ENCODE peak calls at places on chromosomes 6 and 20, in eight cellular contexts. R, Q, W, V, A, J, O and E are unnamed samples.
A peak's percentile ranks its signal among the peaks of the same experiment; 100 is the strongest.

GRCh38 chr6:100160913-100161312 is 166.9 kb upstream of the MCHR2 start:
- DNase-seq in J (no peak), O (no peak), R (no peak), V (no peak), W (no peak), A (no peak), Q (peak; percentile 54), E (no peak)

GRCh38 chr6:25359191-25359861 is 80.2 kb downstream of the CARMIL1 start:
- DNase-seq in Q (peak; percentile 29), W (peak; percentile 63), V (no peak), O (no peak), R (peak; percentile 87), J (peak; percentile 64), A (no peak), E (peak; percentile 37)

GRCh38 chr6:22247916-22248482 is 48.8 kb downstream of the PRL start:
- DNase-seq in R (peak; percentile 58), A (no peak), V (no peak), O (no peak), W (no peak), Q (no peak), J (no peak), E (no peak)

GRCh38 chr6:77740380-77740779 is 87.5 kb downstream of the MEI4 start:
- DNase-seq in W (no peak), Q (no peak), O (no peak), J (no peak), A (peak; percentile 21), V (peak; percentile 44), R (peak; percentile 16), E (no peak)

GRCh38 chr6:80165143-80165542 is 58.7 kb downstream of the BCKDHB start:
- DNase-seq in A (peak; percentile 30), V (peak; percentile 73), W (no peak), Q (no peak), R (peak; percentile 79), J (no peak), O (no peak), E (no peak)

GRCh38 chr6:135114355-135115145 is 59.9 kb upstream of the HBS1L start:
- DNase-seq in A (peak; percentile 18), Q (no peak), O (no peak), W (no peak), V (no peak), R (no peak), J (no peak), E (no peak)

GRCh38 chr6:160513836-160514235 is 150.2 kb downstream of the LPA start:
- DNase-seq in Q (peak; percentile 51), J (no peak), R (peak; percentile 64), V (no peak), W (no peak), A (no peak), O (no peak), E (no peak)

GRCh38 chr6:84645000-84645399 is 119.4 kb downstream of the TBX18 start:
- DNase-seq in A (no peak), V (no peak), O (no peak), R (peak; percentile 76), W (no peak), Q (no peak), J (no peak), E (no peak)

GRCh38 chr6:149403534-149403933 is 3.5 kb downstream of the SUMO4 start:
- DNase-seq in Q (no peak), V (no peak), O (no peak), J (no peak), A (no peak), R (no peak), W (no peak), E (no peak)

GRCh38 chr20:51385941-51386530 is 156.5 kb downstream of the NFATC2 start:
- DNase-seq in R (peak; percentile 52), O (no peak), V (no peak), J (no peak), Q (peak; percentile 66), A (peak; percentile 38), W (peak; percentile 57), E (no peak)

GRCh38 chr6:147063469-147064031 is 140.7 kb upstream of the STXBP5 start:
- DNase-seq in Q (no peak), W (no peak), O (no peak), A (no peak), R (peak; percentile 94), J (no peak), V (no peak), E (no peak)

GRCh38 chr6:31749301-31750036 is 9.7 kb downstream of the MSH5 start:
- DNase-seq in V (no peak), Q (no peak), J (no peak), A (no peak), R (no peak), W (no peak), O (no peak), E (no peak)

GRCh38 chr6:157106487-157106886 is 216.8 kb downstream of the TMEM242 start:
- DNase-seq in W (no peak), J (no peak), A (no peak), O (no peak), R (peak; percentile 72), Q (no peak), V (no peak), E (no peak)

GRCh38 chr6:81897793-81898192 is 145.3 kb upstream of the TENT5A start:
- DNase-seq in J (no peak), Q (no peak), A (no peak), R (peak; percentile 18), O (no peak), V (no peak), W (no peak), E (no peak)

GRCh38 chr20:36461600-36462439 is 79.5 kb upstream of the MYL9 start:
- DNase-seq in A (peak; percentile 59), Q (peak; percentile 83), W (peak; percentile 62), R (peak; percentile 36), O (peak; percentile 28), V (no peak), J (peak; percentile 79), E (peak; percentile 77)

GRCh38 chr6:72913797-72914196 is 291.9 kb downstream of the KCNQ5 start:
- DNase-seq in W (no peak), O (no peak), Q (no peak), A (no peak), J (no peak), R (no peak), V (no peak), E (no peak)

GRCh38 chr20:50518270-50518721 is 8.1 kb downstream of the PTPN1 start:
- DNase-seq in O (no peak), J (no peak), V (no peak), W (no peak), R (peak; percentile 61), Q (no peak), A (no peak), E (no peak)

GRCh38 chr6:145548941-145549652 is 186.2 kb downstream of the EPM2A start:
- DNase-seq in O (no peak), R (no peak), Q (no peak), A (no peak), W (no peak), J (no peak), V (no peak), E (no peak)

GRCh38 chr6:163327165-163327880 is 87.2 kb upstream of the QKI start:
- DNase-seq in O (no peak), J (no peak), R (no peak), Q (no peak), A (no peak), W (no peak), V (no peak), E (no peak)

GRCh38 chr6:135022050-135022697 is 32.4 kb downstream of the HBS1L start:
- DNase-seq in J (no peak), R (no peak), Q (no peak), W (no peak), V (no peak), A (no peak), O (no peak), E (no peak)

GRCh38 chr6:1618305-1619105 is 8.8 kb downstream of the FOXC1 start:
- DNase-seq in Q (peak; percentile 35), J (no peak), V (no peak), W (no peak), O (no peak), R (no peak), A (no peak), E (no peak)

DNA sequence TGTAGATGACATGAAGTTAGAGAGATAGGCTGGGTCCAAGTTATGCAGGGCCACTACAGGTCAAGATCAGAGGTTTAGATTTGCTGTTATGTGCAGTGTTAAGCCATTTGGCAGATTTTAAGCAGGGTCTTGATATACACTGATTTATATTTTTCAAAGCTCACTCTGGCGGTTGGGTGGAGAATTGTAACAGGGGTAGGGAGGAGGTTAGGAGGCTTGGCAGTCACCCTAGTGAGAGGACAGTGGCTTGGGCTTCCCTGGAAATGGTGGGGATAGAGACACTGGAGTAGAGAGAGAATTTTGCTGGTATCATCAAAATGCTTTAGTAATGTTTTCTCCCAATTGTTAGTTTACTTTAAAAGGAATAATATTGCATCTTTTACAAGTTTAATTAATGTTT is 149.5 kb upstream of the SUPT3H start:
- DNase-seq in J (no peak), A (no peak), W (no peak), V (no peak), R (no peak), Q (no peak), O (no peak), E (no peak)
- TF ChIP-seq CTCF in J (no peak), A (no peak), W (no peak), V (no peak), R (no peak), Q (no peak), O (no peak), E (no peak)

GRCh38 chr20:7031222-7031621 is 263.7 kb downstream of the BMP2 start:
- DNase-seq in O (no peak), J (no peak), A (no peak), Q (peak; percentile 2), V (peak; percentile 9), W (no peak), R (no peak), E (no peak)
- TF ChIP-seq CTCF in O (no peak), J (no peak), A (peak; percentile 39), Q (peak; percentile 53), V (peak; percentile 37), W (peak; percentile 32), R (peak; percentile 10), E (no peak)

DNA sequence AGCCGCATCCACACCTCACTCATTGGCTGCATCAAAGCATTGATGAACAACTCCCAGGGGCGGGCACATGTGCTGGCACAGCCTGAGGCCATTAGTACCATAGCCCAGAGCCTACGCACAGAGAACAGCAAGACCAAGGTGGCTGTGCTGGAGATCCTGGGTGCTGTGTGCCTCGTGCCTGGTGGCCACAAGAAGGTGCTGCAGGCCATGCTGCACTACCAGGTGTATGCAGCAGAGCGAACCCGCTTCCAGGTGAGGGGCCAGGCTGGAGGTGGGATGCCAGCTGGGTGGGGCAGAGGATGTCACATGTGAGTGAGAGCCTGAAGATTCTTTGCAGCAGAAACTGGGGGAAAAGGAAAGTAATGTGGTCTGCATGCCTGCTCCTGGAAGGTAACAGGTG is 66.7 kb downstream of the MOCS1 start:
- DNase-seq in Q (no peak), O (no peak), W (no peak), A (no peak), R (no peak), V (no peak), J (no peak), E (no peak)
- TF ChIP-seq CTCF in Q (no peak), O (no peak), W (no peak), A (no peak), R (no peak), V (no peak), J (no peak), E (no peak)

DNA sequence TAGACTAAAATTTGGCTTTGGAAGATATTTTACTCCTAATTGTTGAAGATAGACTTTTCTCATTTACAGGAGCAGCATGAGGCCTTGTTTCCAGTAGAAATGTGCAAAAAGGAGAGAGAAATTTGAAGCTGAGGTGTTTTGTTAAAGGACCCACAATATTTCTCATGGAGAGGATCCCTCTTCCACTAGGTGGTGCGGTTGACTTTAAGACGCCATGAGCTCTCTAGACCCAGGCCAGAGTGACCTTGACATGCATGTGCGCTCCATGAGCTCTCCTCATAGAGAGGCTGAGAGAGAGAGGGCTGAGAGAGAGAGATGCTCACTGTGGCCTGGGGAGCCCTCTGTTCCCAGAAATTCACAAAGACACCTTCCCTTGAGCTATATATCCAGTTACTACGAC is 861.2 kb upstream of the EYS start:
- DNase-seq in W (no peak), R (no peak), A (no peak), V (no peak), O (no peak), Q (peak; percentile 3), J (no peak), E (no peak)
- TF ChIP-seq CTCF in W (no peak), R (no peak), A (no peak), V (no peak), O (no peak), Q (peak; percentile 18), J (no peak), E (no peak)